ENCODE peak calls at places on chromosome 3, in four cellular contexts. G, O, L and Z are unnamed samples.

GRCh38 chr3:55097441-55097840 is 169.6 kb upstream of the LRTM1 start:
- DNase-seq in G (no peak), O (no peak), L (no peak), Z (no peak)

GRCh38 chr3:39096775-39097174 is 10.7 kb downstream of the GORASP1 start:
- DNase-seq in G (no peak), O (peak), L (no peak), Z (no peak)

GRCh38 chr3:11582123-11582968 is 61.4 kb downstream of the VGLL4 start:
- DNase-seq in G (peak), O (peak), L (peak), Z (no peak)

GRCh38 chr3:124263168-124263567 is 271.2 kb upstream of the ROPN1 start:
- DNase-seq in G (no peak), O (no peak), L (no peak), Z (peak)

GRCh38 chr3:69212411-69213160 is 90.2 kb upstream of the LMOD3 start:
- DNase-seq in G (no peak), O (no peak), L (no peak), Z (peak)

GRCh38 chr3:49799105-49799504 is 568 bp downstream of the CDHR4 start:
- DNase-seq in G (no peak), O (no peak), L (no peak), Z (no peak)

GRCh38 chr3:168457973-168458539 is 362.3 kb upstream of the GOLIM4 start:
- DNase-seq in G (no peak), O (no peak), L (no peak), Z (no peak)

GRCh38 chr3:15665510-15666150 is 64.1 kb downstream of the BTD start:
- DNase-seq in G (no peak), O (no peak), L (no peak), Z (no peak)

GRCh38 chr3:123892195-123892594 is 8.1 kb upstream of the MYLK start:
- DNase-seq in G (no peak), O (no peak), L (no peak), Z (no peak)

GRCh38 chr3:99808163-99808794 is 9.4 kb upstream of the CMSS1 start:
- DNase-seq in G (peak), O (peak), L (peak), Z (peak)

GRCh38 chr3:166554006-166554405 is 716.8 kb upstream of the BCHE start:
- DNase-seq in G (no peak), O (no peak), L (no peak), Z (no peak)

GRCh38 chr3:136632625-136633081 is 119.5 kb downstream of the STAG1 start:
- DNase-seq in G (no peak), O (no peak), L (no peak), Z (no peak)

GRCh38 chr3:118782755-118783202 is 251.9 kb downstream of the IGSF11 start:
- DNase-seq in G (no peak), O (no peak), L (no peak), Z (peak)
- TF ChIP-seq MAX in G (no peak), O (no peak), L (no peak), Z (no peak)

GRCh38 chr3:30227571-30228301 is 378.7 kb upstream of the TGFBR2 start:
- DNase-seq in G (no peak), O (no peak), L (no peak), Z (peak)
- TF ChIP-seq MAX in G (no peak), O (no peak), L (no peak), Z (no peak)

DNA sequence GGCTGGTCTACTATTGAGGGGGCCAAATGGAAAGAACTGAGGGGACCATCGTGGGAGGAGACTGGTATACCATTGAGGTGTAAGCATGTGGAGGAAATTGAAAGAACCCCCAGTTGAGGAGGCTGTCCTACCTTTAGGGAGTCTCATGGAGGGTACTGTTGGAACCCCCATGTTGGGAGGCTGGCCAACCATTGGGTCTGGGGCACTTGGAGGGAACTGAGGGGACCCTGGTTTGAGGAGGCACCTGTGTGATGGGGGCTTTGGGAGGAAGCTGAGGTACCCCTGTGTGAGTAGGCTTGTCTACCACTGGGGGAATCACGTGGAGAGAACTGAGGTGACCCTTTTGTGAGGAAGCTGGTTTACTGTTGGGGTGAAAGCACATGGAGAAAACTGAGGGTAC is 157.5 kb downstream of the FBLN2 start:
- DNase-seq in G (no peak), O (peak), L (no peak), Z (no peak)
- TF ChIP-seq MAX in G (no peak), O (no peak), L (no peak), Z (no peak)

GRCh38 chr3:52777127-52777958 is at the start of gene ITIH1:
- DNase-seq in G (no peak), O (no peak), L (no peak), Z (no peak)
- TF ChIP-seq MAX in G (no peak), O (no peak), L (no peak), Z (no peak)

GRCh38 chr3:71984843-71985594 is 200.1 kb upstream of the PROK2 start:
- DNase-seq in G (no peak), O (no peak), L (no peak), Z (no peak)
- TF ChIP-seq MAX in G (no peak), O (no peak), L (no peak), Z (no peak)

DNA sequence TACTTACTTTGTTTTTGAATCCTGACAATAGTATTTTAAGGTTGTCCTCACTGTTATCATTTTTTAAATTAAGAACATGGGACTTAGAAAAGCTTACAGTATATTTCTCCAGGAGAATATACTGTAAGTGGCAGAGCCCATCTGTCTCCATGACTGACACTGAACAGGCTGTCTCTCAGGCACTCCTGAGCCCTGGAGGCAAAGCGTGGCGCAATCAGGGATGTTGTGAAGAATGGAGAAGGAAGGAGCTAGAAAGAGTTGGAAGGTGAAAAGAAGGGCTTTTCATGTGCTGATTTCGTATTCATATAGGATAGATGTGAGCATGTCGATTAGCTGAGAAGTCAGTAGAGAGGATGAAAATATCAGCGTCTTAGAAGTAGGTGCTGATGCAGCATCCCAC is 41.5 kb downstream of the FGF12 start:
- DNase-seq in G (no peak), O (no peak), L (no peak), Z (no peak)
- TF ChIP-seq MAX in G (no peak), O (no peak), L (no peak), Z (no peak)

DNA sequence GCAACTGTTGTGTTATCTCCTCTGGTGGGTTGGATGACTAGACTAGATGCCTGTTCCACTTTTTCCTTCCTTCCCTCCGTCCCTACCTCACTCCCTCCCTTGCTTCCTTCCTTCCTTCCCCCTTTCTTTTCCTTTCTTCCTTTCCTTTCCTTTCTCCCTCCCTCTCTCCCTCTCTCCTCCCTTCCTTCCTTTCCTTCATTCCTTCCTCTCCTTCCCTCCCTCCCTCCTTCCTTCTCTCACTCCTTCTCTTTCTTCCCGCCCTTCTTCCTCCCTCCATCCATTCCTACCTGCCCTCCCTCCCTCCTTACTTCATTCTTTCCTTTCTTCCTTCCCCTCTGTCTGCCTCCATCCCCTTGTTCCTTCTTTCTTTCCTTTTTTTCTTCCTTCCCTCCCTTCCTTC is 1045.3 kb downstream of the OTOL1 start:
- DNase-seq in G (no peak), O (no peak), L (no peak), Z (no peak)
- TF ChIP-seq MAX in G (no peak), O (no peak), L (no peak), Z (no peak)

GRCh38 chr3:142724682-142725351 is 983 bp downstream of the TRPC1 start:
- DNase-seq in G (peak), O (peak), L (peak), Z (no peak)
- TF ChIP-seq MAX in G (no peak), O (no peak), L (peak), Z (no peak)

GRCh38 chr3:45090855-45091254 is 55.3 kb downstream of the CDCP1 start:
- DNase-seq in G (no peak), O (no peak), L (no peak), Z (no peak)
- TF ChIP-seq MAX in G (no peak), O (no peak), L (no peak), Z (no peak)